ENCODE peak calls at places on chromosomes 13 and 19, in eight cellular contexts. One of them, this sample, is unnamed.

GRCh38 chr13:25286308-25286968 is 850 bp downstream of the MTMR6 start:
- DNase-seq in fibroblast of pulmonary artery: peak
- DNase-seq in AG04450: no peak
- DNase-seq in heart right ventricle: peak
- DNase-seq in bronchial epithelial cell: peak
- DNase-seq in PC-3: peak
- DNase-seq in GM12865: peak
- DNase-seq in astrocyte of the cerebellum: no peak
- DNase-seq in this sample: peak

GRCh38 chr19:8673281-8673891 is 25.2 kb downstream of the ACTL9 start:
- DNase-seq in fibroblast of pulmonary artery: no peak
- DNase-seq in AG04450: no peak
- DNase-seq in heart right ventricle: no peak
- DNase-seq in bronchial epithelial cell: no peak
- DNase-seq in PC-3: no peak
- DNase-seq in GM12865: no peak
- DNase-seq in astrocyte of the cerebellum: no peak
- DNase-seq in this sample: no peak

GRCh38 chr19:20247016-20247683 is 80.1 kb downstream of the ZNF486 start:
- DNase-seq in fibroblast of pulmonary artery: peak
- DNase-seq in AG04450: no peak
- DNase-seq in heart right ventricle: peak
- DNase-seq in bronchial epithelial cell: peak
- DNase-seq in PC-3: peak
- DNase-seq in GM12865: no peak
- DNase-seq in astrocyte of the cerebellum: no peak
- DNase-seq in this sample: no peak

GRCh38 chr19:18756896-18757295 is 34.2 kb downstream of the COMP start:
- DNase-seq in fibroblast of pulmonary artery: no peak
- DNase-seq in AG04450: no peak
- DNase-seq in heart right ventricle: no peak
- DNase-seq in bronchial epithelial cell: peak
- DNase-seq in PC-3: no peak
- DNase-seq in GM12865: no peak
- DNase-seq in astrocyte of the cerebellum: no peak
- DNase-seq in this sample: no peak

GRCh38 chr19:53530622-53531021 is 7.3 kb upstream of the ZNF331 start:
- DNase-seq in fibroblast of pulmonary artery: no peak
- DNase-seq in AG04450: no peak
- DNase-seq in heart right ventricle: no peak
- DNase-seq in bronchial epithelial cell: no peak
- DNase-seq in PC-3: no peak
- DNase-seq in GM12865: no peak
- DNase-seq in astrocyte of the cerebellum: no peak
- DNase-seq in this sample: no peak

GRCh38 chr19:37932985-37933953 is 26.3 kb downstream of the SIPA1L3 start:
- DNase-seq in fibroblast of pulmonary artery: peak
- DNase-seq in AG04450: peak
- DNase-seq in heart right ventricle: no peak
- DNase-seq in bronchial epithelial cell: peak
- DNase-seq in PC-3: peak
- DNase-seq in GM12865: peak
- DNase-seq in astrocyte of the cerebellum: no peak
- DNase-seq in this sample: no peak

GRCh38 chr13:37681295-37682032 is 82.9 kb upstream of the POSTN start:
- DNase-seq in fibroblast of pulmonary artery: peak
- DNase-seq in AG04450: peak
- DNase-seq in heart right ventricle: no peak
- DNase-seq in bronchial epithelial cell: no peak
- DNase-seq in PC-3: peak
- DNase-seq in GM12865: no peak
- DNase-seq in astrocyte of the cerebellum: peak
- DNase-seq in this sample: no peak

GRCh38 chr13:36096411-36097184 is 34.6 kb downstream of the DCLK1 start:
- DNase-seq in fibroblast of pulmonary artery: peak
- DNase-seq in AG04450: no peak
- DNase-seq in heart right ventricle: no peak
- DNase-seq in bronchial epithelial cell: peak
- DNase-seq in PC-3: no peak
- DNase-seq in GM12865: no peak
- DNase-seq in astrocyte of the cerebellum: no peak
- DNase-seq in this sample: no peak

GRCh38 chr19:35644206-35644986 is 2.9 kb downstream of the ETV2 start:
- DNase-seq in fibroblast of pulmonary artery: peak
- DNase-seq in AG04450: peak
- DNase-seq in heart right ventricle: peak
- DNase-seq in bronchial epithelial cell: peak
- DNase-seq in PC-3: peak
- DNase-seq in GM12865: peak
- DNase-seq in astrocyte of the cerebellum: peak
- DNase-seq in this sample: peak

GRCh38 chr13:110064022-110064421 is 242.9 kb downstream of the COL4A1 start:
- DNase-seq in fibroblast of pulmonary artery: no peak
- DNase-seq in AG04450: no peak
- DNase-seq in heart right ventricle: no peak
- DNase-seq in bronchial epithelial cell: no peak
- DNase-seq in PC-3: no peak
- DNase-seq in GM12865: no peak
- DNase-seq in astrocyte of the cerebellum: no peak
- DNase-seq in this sample: no peak

GRCh38 chr13:37138169-37138568 is 32.7 kb upstream of the CSNK1A1L start:
- DNase-seq in fibroblast of pulmonary artery: peak
- DNase-seq in AG04450: no peak
- DNase-seq in heart right ventricle: no peak
- DNase-seq in bronchial epithelial cell: peak
- DNase-seq in PC-3: peak
- DNase-seq in GM12865: no peak
- DNase-seq in astrocyte of the cerebellum: no peak
- DNase-seq in this sample: no peak

GRCh38 chr13:74187564-74187963 is 53.4 kb upstream of the KLF12 start:
- DNase-seq in fibroblast of pulmonary artery: no peak
- DNase-seq in AG04450: no peak
- DNase-seq in heart right ventricle: no peak
- DNase-seq in bronchial epithelial cell: peak
- DNase-seq in PC-3: peak
- DNase-seq in GM12865: no peak
- DNase-seq in astrocyte of the cerebellum: no peak
- DNase-seq in this sample: no peak

GRCh38 chr13:54232700-54233099 is 1204.1 kb downstream of the OLFM4 start:
- DNase-seq in fibroblast of pulmonary artery: no peak
- DNase-seq in AG04450: no peak
- DNase-seq in heart right ventricle: no peak
- DNase-seq in bronchial epithelial cell: no peak
- DNase-seq in PC-3: peak
- DNase-seq in GM12865: no peak
- DNase-seq in astrocyte of the cerebellum: no peak
- DNase-seq in this sample: no peak

GRCh38 chr13:87919956-87920355 is 248.8 kb downstream of the SLITRK5 start:
- DNase-seq in fibroblast of pulmonary artery: no peak
- DNase-seq in AG04450: no peak
- DNase-seq in heart right ventricle: no peak
- DNase-seq in bronchial epithelial cell: no peak
- DNase-seq in PC-3: no peak
- DNase-seq in GM12865: no peak
- DNase-seq in astrocyte of the cerebellum: no peak
- DNase-seq in this sample: no peak

GRCh38 chr13:91346848-91347211 is 657 bp upstream of the MIR17HG start:
- DNase-seq in fibroblast of pulmonary artery: peak
- DNase-seq in AG04450: no peak
- DNase-seq in heart right ventricle: no peak
- DNase-seq in bronchial epithelial cell: peak
- DNase-seq in PC-3: peak
- DNase-seq in GM12865: peak
- DNase-seq in astrocyte of the cerebellum: no peak
- DNase-seq in this sample: peak

GRCh38 chr13:33904431-33904830 is 86.5 kb downstream of the RFC3 start:
- DNase-seq in fibroblast of pulmonary artery: no peak
- DNase-seq in AG04450: no peak
- DNase-seq in heart right ventricle: no peak
- DNase-seq in bronchial epithelial cell: no peak
- DNase-seq in PC-3: no peak
- DNase-seq in GM12865: no peak
- DNase-seq in astrocyte of the cerebellum: no peak
- DNase-seq in this sample: no peak

GRCh38 chr13:95500136-95500718 is 52.3 kb upstream of the CLDN10 start:
- DNase-seq in fibroblast of pulmonary artery: no peak
- DNase-seq in AG04450: no peak
- DNase-seq in heart right ventricle: no peak
- DNase-seq in bronchial epithelial cell: peak
- DNase-seq in PC-3: no peak
- DNase-seq in GM12865: no peak
- DNase-seq in astrocyte of the cerebellum: no peak
- DNase-seq in this sample: no peak

GRCh38 chr13:110119943-110120905 is 186.7 kb downstream of the COL4A1 start:
- DNase-seq in fibroblast of pulmonary artery: no peak
- DNase-seq in AG04450: no peak
- DNase-seq in heart right ventricle: no peak
- DNase-seq in bronchial epithelial cell: peak
- DNase-seq in PC-3: peak
- DNase-seq in GM12865: no peak
- DNase-seq in astrocyte of the cerebellum: no peak
- DNase-seq in this sample: no peak

GRCh38 chr19:3981736-3982681 is 3.3 kb downstream of the EEF2 start:
- DNase-seq in fibroblast of pulmonary artery: no peak
- DNase-seq in AG04450: no peak
- DNase-seq in heart right ventricle: no peak
- DNase-seq in bronchial epithelial cell: no peak
- DNase-seq in PC-3: no peak
- DNase-seq in GM12865: no peak
- DNase-seq in astrocyte of the cerebellum: no peak
- DNase-seq in this sample: no peak

GRCh38 chr19:55474269-55475265 is 1.9 kb upstream of the ZNF628 start:
- DNase-seq in fibroblast of pulmonary artery: peak
- DNase-seq in AG04450: no peak
- DNase-seq in heart right ventricle: no peak
- DNase-seq in bronchial epithelial cell: peak
- DNase-seq in PC-3: no peak
- DNase-seq in GM12865: no peak
- DNase-seq in astrocyte of the cerebellum: peak
- DNase-seq in this sample: no peak

GRCh38 chr13:111937763-111938375 is 129.1 kb upstream of the SOX1 start:
- DNase-seq in fibroblast of pulmonary artery: no peak
- DNase-seq in AG04450: no peak
- DNase-seq in heart right ventricle: no peak
- DNase-seq in bronchial epithelial cell: peak
- DNase-seq in PC-3: no peak
- DNase-seq in GM12865: no peak
- DNase-seq in astrocyte of the cerebellum: no peak
- DNase-seq in this sample: no peak

GRCh38 chr13:59890064-59890463 is 273.7 kb downstream of the DIAPH3 start:
- DNase-seq in fibroblast of pulmonary artery: no peak
- DNase-seq in AG04450: no peak
- DNase-seq in heart right ventricle: no peak
- DNase-seq in bronchial epithelial cell: no peak
- DNase-seq in PC-3: no peak
- DNase-seq in GM12865: no peak
- DNase-seq in astrocyte of the cerebellum: no peak
- DNase-seq in this sample: no peak

GRCh38 chr13:66675620-66676019 is 554.5 kb downstream of the PCDH9 start:
- DNase-seq in fibroblast of pulmonary artery: peak
- DNase-seq in AG04450: no peak
- DNase-seq in heart right ventricle: no peak
- DNase-seq in bronchial epithelial cell: no peak
- DNase-seq in PC-3: no peak
- DNase-seq in GM12865: no peak
- DNase-seq in astrocyte of the cerebellum: no peak
- DNase-seq in this sample: no peak

GRCh38 chr19:15666186-15666585 is 6.7 kb upstream of the CYP4F12 start:
- DNase-seq in fibroblast of pulmonary artery: no peak
- DNase-seq in AG04450: no peak
- DNase-seq in heart right ventricle: no peak
- DNase-seq in bronchial epithelial cell: no peak
- DNase-seq in PC-3: no peak
- DNase-seq in GM12865: no peak
- DNase-seq in astrocyte of the cerebellum: no peak
- DNase-seq in this sample: no peak
- H3K4me3 ChIP-seq in fibroblast of pulmonary artery: no peak
- H3K4me3 ChIP-seq in AG04450: no peak
- H3K4me3 ChIP-seq in heart right ventricle: no peak
- H3K4me3 ChIP-seq in bronchial epithelial cell: no peak
- H3K4me3 ChIP-seq in PC-3: no peak
- H3K4me3 ChIP-seq in GM12865: no peak
- H3K4me3 ChIP-seq in astrocyte of the cerebellum: no peak
- H3K4me3 ChIP-seq in this sample: no peak

GRCh38 chr13:57557979-57558529 is 73.5 kb upstream of the PCDH17 start:
- DNase-seq in fibroblast of pulmonary artery: peak
- DNase-seq in AG04450: no peak
- DNase-seq in heart right ventricle: no peak
- DNase-seq in bronchial epithelial cell: peak
- DNase-seq in PC-3: peak
- DNase-seq in GM12865: no peak
- DNase-seq in astrocyte of the cerebellum: no peak
- DNase-seq in this sample: no peak
- TF ChIP-seq CTCF in fibroblast of pulmonary artery: peak
- TF ChIP-seq CTCF in AG04450: no peak
- TF ChIP-seq CTCF in heart right ventricle: no peak
- TF ChIP-seq CTCF in bronchial epithelial cell: peak
- TF ChIP-seq CTCF in PC-3: peak
- TF ChIP-seq CTCF in GM12865: peak
- TF ChIP-seq CTCF in astrocyte of the cerebellum: peak
- TF ChIP-seq CTCF in this sample: no peak

DNA sequence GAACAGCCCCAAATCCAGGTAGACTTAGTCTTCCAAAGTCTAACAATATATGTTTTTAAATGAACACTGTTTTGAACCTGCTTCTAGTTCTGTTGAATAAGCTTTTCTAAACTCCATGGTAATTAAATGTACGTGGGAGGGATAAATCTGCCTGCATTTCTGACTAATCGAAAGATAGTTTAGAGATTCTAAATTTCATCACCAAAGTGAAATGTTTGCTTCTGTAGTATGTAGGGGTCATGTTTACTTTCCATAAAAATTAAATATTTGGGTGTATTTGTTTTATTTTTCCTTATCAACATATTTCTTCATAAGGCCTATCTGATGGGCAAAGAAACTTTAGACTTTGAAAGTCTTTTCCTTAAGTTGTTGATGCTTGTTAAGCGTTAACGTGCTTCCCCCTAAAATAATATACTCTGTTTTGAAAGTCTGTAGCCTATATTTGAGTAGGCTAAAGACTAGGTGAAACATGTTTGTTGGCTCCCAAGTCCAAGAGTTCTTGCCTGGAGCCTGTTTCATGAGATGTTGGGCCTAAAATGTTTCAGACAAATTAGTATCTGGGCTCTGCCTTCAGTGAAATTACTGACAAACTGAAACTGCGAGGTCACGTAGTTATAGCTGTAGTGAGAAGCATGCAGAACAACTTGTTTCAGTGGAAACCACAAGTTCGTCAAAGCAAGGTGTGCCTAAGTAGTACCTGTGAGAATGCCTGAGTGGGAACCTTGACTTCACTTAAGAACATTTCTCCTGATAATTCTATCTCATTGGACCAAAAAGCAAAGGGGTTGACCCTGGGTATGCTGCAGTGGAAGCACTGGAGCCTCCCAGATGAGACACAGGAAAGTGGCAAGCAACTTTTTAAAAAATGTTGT is 126.2 kb downstream of the LMO7 start:
- DNase-seq in fibroblast of pulmonary artery: no peak
- DNase-seq in AG04450: no peak
- DNase-seq in heart right ventricle: no peak
- DNase-seq in bronchial epithelial cell: peak
- DNase-seq in PC-3: peak
- DNase-seq in GM12865: peak
- DNase-seq in astrocyte of the cerebellum: no peak
- DNase-seq in this sample: peak
- H3K4me3 ChIP-seq in fibroblast of pulmonary artery: peak
- H3K4me3 ChIP-seq in AG04450: no peak
- H3K4me3 ChIP-seq in heart right ventricle: peak
- H3K4me3 ChIP-seq in bronchial epithelial cell: peak
- H3K4me3 ChIP-seq in PC-3: peak
- H3K4me3 ChIP-seq in GM12865: no peak
- H3K4me3 ChIP-seq in astrocyte of the cerebellum: no peak
- H3K4me3 ChIP-seq in this sample: no peak

GRCh38 chr19:33811736-33812387 is 15.2 kb downstream of the KCTD15 start:
- DNase-seq in fibroblast of pulmonary artery: no peak
- DNase-seq in AG04450: no peak
- DNase-seq in heart right ventricle: no peak
- DNase-seq in bronchial epithelial cell: no peak
- DNase-seq in PC-3: no peak
- DNase-seq in GM12865: no peak
- DNase-seq in astrocyte of the cerebellum: no peak
- DNase-seq in this sample: no peak
- TF ChIP-seq CTCF in fibroblast of pulmonary artery: no peak
- TF ChIP-seq CTCF in AG04450: no peak
- TF ChIP-seq CTCF in heart right ventricle: no peak
- TF ChIP-seq CTCF in bronchial epithelial cell: no peak
- TF ChIP-seq CTCF in PC-3: no peak
- TF ChIP-seq CTCF in GM12865: no peak
- TF ChIP-seq CTCF in astrocyte of the cerebellum: no peak
- TF ChIP-seq CTCF in this sample: no peak

This sample was measured in GM06990.